ENCODE peak calls at places on chromosomes 11 and 22, in ten cellular contexts. I, C, G, A, N, H, L, P, X and M are unnamed samples.

GRCh38 chr22:29907753-29908515 is 25.0 kb downstream of the MTMR3 start:
- DNase-seq in I (no peak), C (peak), G (no peak), A (peak), N (peak), H (peak), L (no peak), P (peak), X (peak), M (peak)

GRCh38 chr22:46663436-46664100 is 43.4 kb downstream of the GRAMD4 start:
- DNase-seq in I (no peak), C (no peak), G (no peak), A (no peak), N (peak), H (no peak), L (no peak), P (no peak), X (no peak), M (no peak)

GRCh38 chr11:69004411-69005182 is 8.4 kb downstream of the MRGPRF start:
- DNase-seq in I (no peak), C (no peak), G (no peak), A (no peak), N (no peak), H (no peak), L (no peak), P (no peak), X (no peak), M (no peak)

GRCh38 chr11:1770061-1770460 is 6.3 kb upstream of the CTSD start:
- DNase-seq in I (no peak), C (no peak), G (no peak), A (no peak), N (no peak), H (no peak), L (no peak), P (no peak), X (no peak), M (no peak)

GRCh38 chr11:59616396-59616982 is 915 bp upstream of the OSBP start:
- DNase-seq in I (no peak), C (no peak), G (no peak), A (no peak), N (peak), H (no peak), L (no peak), P (peak), X (no peak), M (no peak)

GRCh38 chr22:47816121-47816915 is 1053.9 kb downstream of the TBC1D22A start:
- DNase-seq in I (no peak), C (no peak), G (no peak), A (no peak), N (no peak), H (no peak), L (no peak), P (no peak), X (no peak), M (no peak)

GRCh38 chr22:26671317-26672059 is 14.1 kb downstream of the MIAT start:
- DNase-seq in I (no peak), C (no peak), G (no peak), A (no peak), N (peak), H (peak), L (no peak), P (peak), X (peak), M (peak)

GRCh38 chr22:49826603-49827306 is 918 bp downstream of the BRD1 start:
- DNase-seq in I (no peak), C (peak), G (peak), A (peak), N (peak), H (peak), L (no peak), P (peak), X (peak), M (peak)

GRCh38 chr22:48893288-48894063 is 934.2 kb downstream of the BRD1 start:
- DNase-seq in I (no peak), C (no peak), G (no peak), A (no peak), N (no peak), H (no peak), L (no peak), P (no peak), X (no peak), M (no peak)

GRCh38 chr11:74485868-74486267 is 7.7 kb downstream of the LIPT2 start:
- DNase-seq in I (no peak), C (no peak), G (no peak), A (no peak), N (no peak), H (no peak), L (no peak), P (no peak), X (no peak), M (no peak)

GRCh38 chr11:66188580-66188979 is 79.9 kb upstream of the RAB1B start:
- DNase-seq in I (no peak), C (peak), G (no peak), A (no peak), N (no peak), H (no peak), L (no peak), P (no peak), X (no peak), M (no peak)

GRCh38 chr11:59207988-59208432 is 4.7 kb downstream of the MPEG1 start:
- DNase-seq in I (peak), C (peak), G (peak), A (no peak), N (no peak), H (no peak), L (no peak), P (peak), X (peak), M (peak)

GRCh38 chr11:77815459-77815858 is 5.1 kb downstream of the RSF1 start:
- DNase-seq in I (no peak), C (no peak), G (no peak), A (no peak), N (no peak), H (no peak), L (no peak), P (no peak), X (no peak), M (no peak)

GRCh38 chr11:118353084-118353710 is 6.2 kb upstream of the UBE4A start:
- DNase-seq in I (no peak), C (peak), G (peak), A (peak), N (no peak), H (no peak), L (no peak), P (no peak), X (peak), M (peak)

GRCh38 chr22:25353516-25354445 is 134.3 kb downstream of the CRYBB2 start:
- DNase-seq in I (no peak), C (no peak), G (no peak), A (no peak), N (no peak), H (no peak), L (no peak), P (no peak), X (no peak), M (no peak)

GRCh38 chr11:101916422-101916821 is at the start of gene ANGPTL5:
- DNase-seq in I (no peak), C (no peak), G (no peak), A (no peak), N (no peak), H (no peak), L (no peak), P (no peak), X (no peak), M (no peak)

GRCh38 chr11:128956401-128957203 is 13.9 kb upstream of the TP53AIP1 start:
- DNase-seq in I (peak), C (peak), G (peak), A (peak), N (no peak), H (peak), L (peak), P (no peak), X (peak), M (peak)

GRCh38 chr22:35498026-35498425 is 42.6 kb upstream of the RASD2 start:
- DNase-seq in I (no peak), C (no peak), G (no peak), A (no peak), N (no peak), H (no peak), L (no peak), P (no peak), X (no peak), M (no peak)

GRCh38 chr11:35298369-35298768 is 121.0 kb downstream of the SLC1A2 start:
- DNase-seq in I (no peak), C (no peak), G (no peak), A (no peak), N (no peak), H (no peak), L (no peak), P (no peak), X (no peak), M (no peak)

GRCh38 chr11:117570701-117571100 is 226.3 kb downstream of the DSCAML1 start:
- DNase-seq in I (no peak), C (no peak), G (no peak), A (peak), N (no peak), H (no peak), L (no peak), P (no peak), X (peak), M (peak)

GRCh38 chr22:45101828-45102227 is 61.9 kb upstream of the NUP50 start:
- DNase-seq in I (no peak), C (peak), G (peak), A (peak), N (no peak), H (peak), L (peak), P (peak), X (peak), M (peak)